ENCODE peak calls at places on chromosomes 16 and 17, in nine cellular contexts. One of them, this sample, is unnamed.
A peak's percentile ranks its signal among the peaks of the same experiment; 100 is the strongest.

GRCh38 chr16:997440-998051 is 16.0 kb downstream of the SOX8 start:
- DNase-seq in AG10803: peak; percentile 49
- DNase-seq in foreskin fibroblast: peak; percentile 51
- DNase-seq in CD4-positive, alpha-beta T cell: peak; percentile 77
- DNase-seq in endothelial cell: peak; percentile 74
- DNase-seq in adrenal gland: no peak
- DNase-seq in cardiac fibroblast: peak; percentile 72
- DNase-seq in CD8-positive, alpha-beta T cell: peak; percentile 70
- DNase-seq in NB4: peak; percentile 9
- DNase-seq in this sample: no peak

GRCh38 chr17:76541739-76542450 is 2.1 kb downstream of the PRCD start:
- DNase-seq in CD8-positive, alpha-beta T cell: no peak
- DNase-seq in cardiac fibroblast: no peak
- DNase-seq in AG10803: no peak
- DNase-seq in NB4: no peak
- DNase-seq in adrenal gland: no peak
- DNase-seq in foreskin fibroblast: no peak
- DNase-seq in endothelial cell: no peak
- DNase-seq in CD4-positive, alpha-beta T cell: no peak
- DNase-seq in this sample: no peak

GRCh38 chr16:85168732-85169256 is 56.5 kb upstream of the CIBAR2 start:
- DNase-seq in CD8-positive, alpha-beta T cell: no peak
- DNase-seq in CD4-positive, alpha-beta T cell: no peak
- DNase-seq in adrenal gland: peak; percentile 83
- DNase-seq in foreskin fibroblast: peak; percentile 87
- DNase-seq in endothelial cell: no peak
- DNase-seq in AG10803: peak; percentile 61
- DNase-seq in NB4: peak; percentile 51
- DNase-seq in cardiac fibroblast: peak; percentile 73
- DNase-seq in this sample: no peak

GRCh38 chr17:18187226-18187625 is 3.6 kb downstream of the ALKBH5 start:
- DNase-seq in NB4: no peak
- DNase-seq in endothelial cell: no peak
- DNase-seq in adrenal gland: no peak
- DNase-seq in AG10803: peak; percentile 42
- DNase-seq in CD4-positive, alpha-beta T cell: no peak
- DNase-seq in cardiac fibroblast: peak; percentile 19
- DNase-seq in CD8-positive, alpha-beta T cell: no peak
- DNase-seq in foreskin fibroblast: peak; percentile 50
- DNase-seq in this sample: no peak

GRCh38 chr16:85361441-85362118 is 249.3 kb upstream of the CIBAR2 start:
- DNase-seq in foreskin fibroblast: no peak
- DNase-seq in AG10803: no peak
- DNase-seq in adrenal gland: peak; percentile 78
- DNase-seq in CD4-positive, alpha-beta T cell: no peak
- DNase-seq in endothelial cell: no peak
- DNase-seq in NB4: no peak
- DNase-seq in cardiac fibroblast: no peak
- DNase-seq in CD8-positive, alpha-beta T cell: no peak
- DNase-seq in this sample: no peak

GRCh38 chr16:31331141-31331764 is 23.7 kb upstream of the ITGAX start:
- DNase-seq in AG10803: no peak
- DNase-seq in adrenal gland: no peak
- DNase-seq in foreskin fibroblast: no peak
- DNase-seq in CD8-positive, alpha-beta T cell: peak; percentile 30
- DNase-seq in NB4: peak; percentile 62
- DNase-seq in cardiac fibroblast: no peak
- DNase-seq in endothelial cell: no peak
- DNase-seq in CD4-positive, alpha-beta T cell: peak; percentile 13
- DNase-seq in this sample: no peak

GRCh38 chr16:3113765-3114479 is 1.5 kb downstream of the ZNF205 start:
- DNase-seq in AG10803: no peak
- DNase-seq in CD4-positive, alpha-beta T cell: no peak
- DNase-seq in foreskin fibroblast: peak; percentile 59
- DNase-seq in cardiac fibroblast: no peak
- DNase-seq in CD8-positive, alpha-beta T cell: no peak
- DNase-seq in NB4: no peak
- DNase-seq in adrenal gland: no peak
- DNase-seq in endothelial cell: no peak
- DNase-seq in this sample: no peak

GRCh38 chr17:17063546-17064122 is 21.4 kb downstream of the MPRIP start:
- DNase-seq in NB4: no peak
- DNase-seq in CD4-positive, alpha-beta T cell: no peak
- DNase-seq in AG10803: peak; percentile 44
- DNase-seq in cardiac fibroblast: peak; percentile 46
- DNase-seq in adrenal gland: peak; percentile 80
- DNase-seq in endothelial cell: no peak
- DNase-seq in CD8-positive, alpha-beta T cell: no peak
- DNase-seq in foreskin fibroblast: peak; percentile 57
- DNase-seq in this sample: no peak

GRCh38 chr17:44084131-44084538 is 13.6 kb downstream of the G6PC3 start:
- DNase-seq in adrenal gland: no peak
- DNase-seq in foreskin fibroblast: peak; percentile 38
- DNase-seq in CD8-positive, alpha-beta T cell: no peak
- DNase-seq in CD4-positive, alpha-beta T cell: no peak
- DNase-seq in cardiac fibroblast: no peak
- DNase-seq in NB4: peak; percentile 53
- DNase-seq in endothelial cell: peak; percentile 48
- DNase-seq in AG10803: no peak
- DNase-seq in this sample: no peak

GRCh38 chr17:14744716-14745115 is 443.8 kb downstream of the HS3ST3B1 start:
- DNase-seq in AG10803: no peak
- DNase-seq in NB4: no peak
- DNase-seq in endothelial cell: no peak
- DNase-seq in CD8-positive, alpha-beta T cell: no peak
- DNase-seq in foreskin fibroblast: no peak
- DNase-seq in CD4-positive, alpha-beta T cell: no peak
- DNase-seq in cardiac fibroblast: no peak
- DNase-seq in adrenal gland: no peak
- DNase-seq in this sample: no peak

GRCh38 chr17:50094243-50094752 is 853 bp upstream of the PDK2 start:
- DNase-seq in cardiac fibroblast: peak; percentile 90
- DNase-seq in CD8-positive, alpha-beta T cell: peak; percentile 95
- DNase-seq in foreskin fibroblast: peak; percentile 93
- DNase-seq in endothelial cell: peak; percentile 92
- DNase-seq in CD4-positive, alpha-beta T cell: peak; percentile 83
- DNase-seq in adrenal gland: peak; percentile 93
- DNase-seq in AG10803: peak; percentile 82
- DNase-seq in NB4: peak; percentile 78
- DNase-seq in this sample: peak; percentile 61

DNA sequence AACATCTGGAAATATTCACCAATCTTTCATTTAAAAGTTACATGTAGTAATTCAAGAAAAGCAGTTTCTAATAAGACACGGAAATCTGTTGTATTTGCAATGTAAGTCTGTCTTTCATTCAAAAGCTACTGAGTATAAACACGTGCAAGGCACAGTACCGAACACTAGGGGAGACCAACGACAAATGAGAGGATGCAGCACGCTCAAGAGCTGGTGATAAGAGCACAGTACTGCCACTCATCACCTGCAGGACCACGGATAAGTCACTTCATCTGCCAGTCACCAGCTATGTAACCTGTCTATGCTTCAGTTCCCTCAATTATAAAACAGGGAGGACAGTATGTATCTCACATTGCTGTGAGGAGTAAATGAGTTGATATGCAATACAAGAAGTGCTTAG is 67.1 kb downstream of the CLEC18A start:
- DNase-seq in CD4-positive, alpha-beta T cell: peak; percentile 45
- DNase-seq in endothelial cell: no peak
- DNase-seq in AG10803: peak; percentile 4
- DNase-seq in adrenal gland: no peak
- DNase-seq in CD8-positive, alpha-beta T cell: peak; percentile 52
- DNase-seq in cardiac fibroblast: peak; percentile 15
- DNase-seq in NB4: peak; percentile 35
- DNase-seq in foreskin fibroblast: peak; percentile 23
- DNase-seq in this sample: no peak
- TF ChIP-seq CTCF in CD4-positive, alpha-beta T cell: peak; percentile 45
- TF ChIP-seq CTCF in endothelial cell: peak; percentile 23
- TF ChIP-seq CTCF in AG10803: peak; percentile 19
- TF ChIP-seq CTCF in adrenal gland: no peak
- TF ChIP-seq CTCF in CD8-positive, alpha-beta T cell: peak; percentile 52
- TF ChIP-seq CTCF in cardiac fibroblast: peak; percentile 13
- TF ChIP-seq CTCF in NB4: peak; percentile 36
- TF ChIP-seq CTCF in foreskin fibroblast: peak; percentile 14
- TF ChIP-seq CTCF in this sample: no peak

GRCh38 chr17:64036198-64036922 is 15.9 kb upstream of the ICAM2 start:
- DNase-seq in CD4-positive, alpha-beta T cell: no peak
- DNase-seq in foreskin fibroblast: no peak
- DNase-seq in NB4: no peak
- DNase-seq in endothelial cell: no peak
- DNase-seq in CD8-positive, alpha-beta T cell: no peak
- DNase-seq in AG10803: no peak
- DNase-seq in cardiac fibroblast: no peak
- DNase-seq in adrenal gland: no peak
- DNase-seq in this sample: no peak
- TF ChIP-seq CTCF in CD4-positive, alpha-beta T cell: no peak
- TF ChIP-seq CTCF in foreskin fibroblast: no peak
- TF ChIP-seq CTCF in NB4: peak; percentile 15
- TF ChIP-seq CTCF in endothelial cell: no peak
- TF ChIP-seq CTCF in CD8-positive, alpha-beta T cell: no peak
- TF ChIP-seq CTCF in AG10803: no peak
- TF ChIP-seq CTCF in cardiac fibroblast: no peak
- TF ChIP-seq CTCF in adrenal gland: no peak
- TF ChIP-seq CTCF in this sample: no peak

GRCh38 chr17:58156839-58157803 is 8.9 kb downstream of the OR4D1 start:
- DNase-seq in CD4-positive, alpha-beta T cell: peak; percentile 45
- DNase-seq in foreskin fibroblast: peak; percentile 30
- DNase-seq in AG10803: no peak
- DNase-seq in NB4: no peak
- DNase-seq in cardiac fibroblast: peak; percentile 3
- DNase-seq in CD8-positive, alpha-beta T cell: peak; percentile 66
- DNase-seq in endothelial cell: peak; percentile 43
- DNase-seq in adrenal gland: peak; percentile 8
- DNase-seq in this sample: no peak
- TF ChIP-seq CTCF in CD4-positive, alpha-beta T cell: no peak
- TF ChIP-seq CTCF in foreskin fibroblast: no peak
- TF ChIP-seq CTCF in AG10803: no peak
- TF ChIP-seq CTCF in NB4: no peak
- TF ChIP-seq CTCF in cardiac fibroblast: no peak
- TF ChIP-seq CTCF in CD8-positive, alpha-beta T cell: no peak
- TF ChIP-seq CTCF in endothelial cell: no peak
- TF ChIP-seq CTCF in adrenal gland: no peak
- TF ChIP-seq CTCF in this sample: no peak

GRCh38 chr16:78770353-78771091 is 671.1 kb downstream of the WWOX start:
- DNase-seq in foreskin fibroblast: no peak
- DNase-seq in CD4-positive, alpha-beta T cell: peak; percentile 75
- DNase-seq in AG10803: peak; percentile 6
- DNase-seq in endothelial cell: peak; percentile 66
- DNase-seq in adrenal gland: peak; percentile 75
- DNase-seq in CD8-positive, alpha-beta T cell: peak; percentile 78
- DNase-seq in NB4: peak; percentile 73
- DNase-seq in cardiac fibroblast: peak; percentile 63
- DNase-seq in this sample: no peak
- TF ChIP-seq CTCF in foreskin fibroblast: peak; percentile 48
- TF ChIP-seq CTCF in CD4-positive, alpha-beta T cell: peak; percentile 82
- TF ChIP-seq CTCF in AG10803: peak; percentile 52
- TF ChIP-seq CTCF in endothelial cell: peak; percentile 95
- TF ChIP-seq CTCF in adrenal gland: peak; percentile 90
- TF ChIP-seq CTCF in CD8-positive, alpha-beta T cell: peak; percentile 95
- TF ChIP-seq CTCF in NB4: peak; percentile 90
- TF ChIP-seq CTCF in cardiac fibroblast: peak; percentile 33
- TF ChIP-seq CTCF in this sample: peak; percentile 30

GRCh38 chr16:51049678-51050378 is 101.2 kb downstream of the SALL1 start:
- DNase-seq in CD4-positive, alpha-beta T cell: no peak
- DNase-seq in AG10803: no peak
- DNase-seq in NB4: peak; percentile 15
- DNase-seq in endothelial cell: no peak
- DNase-seq in adrenal gland: no peak
- DNase-seq in cardiac fibroblast: no peak
- DNase-seq in foreskin fibroblast: no peak
- DNase-seq in CD8-positive, alpha-beta T cell: no peak
- DNase-seq in this sample: no peak
- TF ChIP-seq CTCF in CD4-positive, alpha-beta T cell: no peak
- TF ChIP-seq CTCF in AG10803: no peak
- TF ChIP-seq CTCF in NB4: peak; percentile 17
- TF ChIP-seq CTCF in endothelial cell: no peak
- TF ChIP-seq CTCF in adrenal gland: no peak
- TF ChIP-seq CTCF in cardiac fibroblast: no peak
- TF ChIP-seq CTCF in foreskin fibroblast: no peak
- TF ChIP-seq CTCF in CD8-positive, alpha-beta T cell: no peak
- TF ChIP-seq CTCF in this sample: no peak

This sample was measured in AG09319.